ENCODE peak calls at places on chromosome 13, in four cellular contexts. One of them, this sample, is unnamed.

GRCh38 chr13:50200562-50200961 is 185.3 kb downstream of the KCNRG start:
- DNase-seq in K562: no peak
- DNase-seq in WTC11: no peak
- DNase-seq in HepG2: no peak
- DNase-seq in this sample: no peak

GRCh38 chr13:42215578-42216421 is 56.2 kb upstream of the AKAP11 start:
- DNase-seq in K562: peak; percentile 14
- DNase-seq in WTC11: peak; percentile 42
- DNase-seq in HepG2: peak; percentile 10
- DNase-seq in this sample: peak; percentile 40

GRCh38 chr13:30862707-30863106 is 43.4 kb upstream of the MEDAG start:
- DNase-seq in HepG2: no peak
- DNase-seq in WTC11: peak; percentile 22
- DNase-seq in K562: no peak
- DNase-seq in this sample: no peak

GRCh38 chr13:37984357-37984756 is 114.8 kb upstream of the TRPC4 start:
- DNase-seq in WTC11: peak; percentile 36
- DNase-seq in HepG2: peak; percentile 14
- DNase-seq in K562: no peak
- DNase-seq in this sample: no peak

GRCh38 chr13:100129605-100130004 is 40.7 kb downstream of the PCCA start:
- DNase-seq in HepG2: no peak
- DNase-seq in WTC11: no peak
- DNase-seq in K562: no peak
- DNase-seq in this sample: no peak

GRCh38 chr13:71587778-71588177 is 279.2 kb downstream of the DACH1 start:
- DNase-seq in HepG2: no peak
- DNase-seq in K562: no peak
- DNase-seq in WTC11: no peak
- DNase-seq in this sample: no peak

GRCh38 chr13:44739539-44739938 is 163.4 kb upstream of the TSC22D1 start:
- DNase-seq in WTC11: no peak
- DNase-seq in K562: no peak
- DNase-seq in HepG2: no peak
- DNase-seq in this sample: no peak

GRCh38 chr13:41231786-41232185 is 31.6 kb downstream of the MTRF1 start:
- DNase-seq in K562: no peak
- DNase-seq in HepG2: peak; percentile 28
- DNase-seq in WTC11: no peak
- DNase-seq in this sample: no peak

GRCh38 chr13:31168166-31168565 is 6.5 kb upstream of the HSPH1 start:
- DNase-seq in K562: no peak
- DNase-seq in WTC11: no peak
- DNase-seq in HepG2: no peak
- DNase-seq in this sample: no peak

DNA sequence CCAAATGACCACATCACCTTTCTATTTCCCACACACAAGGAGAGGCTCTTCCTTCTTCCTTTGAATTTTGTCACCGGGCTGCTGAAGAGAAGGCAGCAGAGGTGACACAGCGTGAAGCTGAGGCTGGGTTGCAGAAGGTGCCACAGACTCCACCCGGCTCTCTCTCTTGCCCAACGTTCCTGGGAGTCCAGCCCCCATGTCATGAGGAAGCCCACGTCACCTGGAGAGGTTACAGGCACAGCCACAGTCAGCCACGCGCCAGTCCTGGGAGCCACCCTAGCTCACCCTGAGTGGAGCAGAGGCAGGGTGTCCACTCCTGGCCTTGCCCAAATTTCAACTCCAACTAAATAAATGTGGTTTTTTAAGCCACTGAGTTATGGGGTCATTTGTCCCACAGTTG is 4.8 kb upstream of the TMEM255B start:
- DNase-seq in HepG2: no peak
- DNase-seq in WTC11: no peak
- DNase-seq in K562: no peak
- DNase-seq in this sample: no peak
- TF ChIP-seq ELF4 in HepG2: no peak
- TF ChIP-seq ELF4 in WTC11: no peak
- TF ChIP-seq ELF4 in K562: no peak
- TF ChIP-seq ELF4 in this sample: no peak

DNA sequence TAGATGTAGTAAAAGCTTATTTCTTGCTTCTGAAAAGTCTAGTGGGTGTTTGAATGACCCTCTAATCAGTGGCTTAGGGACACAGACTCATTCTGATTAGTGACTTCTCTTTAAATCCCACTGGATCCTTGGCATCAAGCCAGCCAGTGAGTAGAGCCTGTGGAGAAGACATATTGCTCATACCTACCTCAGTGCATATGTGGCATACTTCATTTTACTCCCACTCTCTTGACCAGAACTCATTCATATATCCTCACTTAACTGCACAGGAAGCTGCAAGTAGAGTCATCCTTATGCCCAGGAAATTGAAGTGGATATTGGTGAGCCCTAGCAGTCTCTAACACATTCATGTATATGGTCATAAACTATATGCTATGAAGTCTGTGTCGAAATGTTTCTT is 148.3 kb downstream of the PDS5B start:
- DNase-seq in K562: peak; percentile 5
- DNase-seq in HepG2: no peak
- DNase-seq in WTC11: no peak
- DNase-seq in this sample: peak; percentile 5
- TF ChIP-seq ELF4 in K562: no peak
- TF ChIP-seq ELF4 in HepG2: no peak
- TF ChIP-seq ELF4 in WTC11: no peak
- TF ChIP-seq ELF4 in this sample: no peak

GRCh38 chr13:36088001-36088400 is 43.2 kb downstream of the DCLK1 start:
- DNase-seq in K562: no peak
- DNase-seq in HepG2: no peak
- DNase-seq in WTC11: no peak
- DNase-seq in this sample: no peak

GRCh38 chr13:36086117-36086516 is 45.1 kb downstream of the DCLK1 start:
- DNase-seq in WTC11: peak; percentile 42
- DNase-seq in K562: no peak
- DNase-seq in HepG2: no peak
- DNase-seq in this sample: no peak

GRCh38 chr13:36082396-36082795 is 48.8 kb downstream of the DCLK1 start:
- DNase-seq in HepG2: no peak
- DNase-seq in WTC11: no peak
- DNase-seq in K562: no peak
- DNase-seq in this sample: no peak

GRCh38 chr13:36082806-36083205 is 48.4 kb downstream of the DCLK1 start:
- DNase-seq in WTC11: no peak
- DNase-seq in HepG2: no peak
- DNase-seq in K562: no peak
- DNase-seq in this sample: no peak

GRCh38 chr13:36084131-36084530 is 47.1 kb downstream of the DCLK1 start:
- DNase-seq in HepG2: no peak
- DNase-seq in WTC11: no peak
- DNase-seq in K562: no peak
- DNase-seq in this sample: no peak
- TF ChIP-seq ELF4 in HepG2: no peak
- TF ChIP-seq ELF4 in WTC11: no peak
- TF ChIP-seq ELF4 in K562: no peak
- TF ChIP-seq ELF4 in this sample: no peak

DNA sequence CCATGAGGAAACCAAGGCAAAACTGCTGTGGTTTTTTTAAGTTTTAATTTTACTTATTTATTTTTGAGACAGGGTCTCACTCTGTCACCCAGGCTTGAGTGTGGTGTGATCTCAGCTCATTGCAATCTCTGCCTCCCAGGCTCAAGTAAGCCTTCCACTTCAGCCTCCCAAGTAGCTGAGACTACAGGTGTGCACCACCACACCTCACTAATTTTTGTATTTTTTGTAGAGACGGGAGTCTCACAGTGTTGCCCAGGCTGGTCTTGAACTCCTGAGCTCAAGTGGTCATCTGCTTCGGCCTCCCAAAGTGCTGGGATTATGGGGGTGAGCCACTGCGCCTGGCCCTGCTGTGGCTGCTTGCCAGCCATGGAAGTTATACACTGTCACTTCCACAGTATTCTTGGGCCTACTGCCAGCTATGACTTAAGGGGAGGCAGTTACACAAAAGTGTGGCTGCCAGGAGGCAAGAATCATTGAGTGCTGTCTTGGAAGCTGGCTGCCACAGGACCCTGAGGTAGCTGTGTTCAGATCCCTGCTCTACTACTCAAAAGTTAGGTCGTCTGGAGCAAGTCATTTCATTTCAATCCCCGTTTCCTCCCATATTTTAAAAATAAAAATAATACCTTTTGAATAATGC is 12.7 kb downstream of the FARP1 start:
- DNase-seq in WTC11: no peak
- DNase-seq in HepG2: no peak
- DNase-seq in K562: no peak
- DNase-seq in this sample: no peak
- TF ChIP-seq ELF4 in WTC11: no peak
- TF ChIP-seq ELF4 in HepG2: no peak
- TF ChIP-seq ELF4 in K562: no peak
- TF ChIP-seq ELF4 in this sample: no peak

GRCh38 chr13:112931028-112931934 is 37.7 kb upstream of the MCF2L start:
- DNase-seq in HepG2: peak; percentile 59
- DNase-seq in K562: peak; percentile 60
- DNase-seq in WTC11: peak; percentile 50
- DNase-seq in this sample: peak; percentile 61

GRCh38 chr13:112930192-112930591 is 38.8 kb upstream of the MCF2L start:
- DNase-seq in K562: no peak
- DNase-seq in HepG2: no peak
- DNase-seq in WTC11: no peak
- DNase-seq in this sample: no peak

GRCh38 chr13:112932971-112933370 is 36.0 kb upstream of the MCF2L start:
- DNase-seq in WTC11: no peak
- DNase-seq in K562: no peak
- DNase-seq in HepG2: no peak
- DNase-seq in this sample: no peak

GRCh38 chr13:112933649-112934048 is 35.4 kb upstream of the MCF2L start:
- DNase-seq in HepG2: no peak
- DNase-seq in K562: no peak
- DNase-seq in WTC11: no peak
- DNase-seq in this sample: no peak

DNA sequence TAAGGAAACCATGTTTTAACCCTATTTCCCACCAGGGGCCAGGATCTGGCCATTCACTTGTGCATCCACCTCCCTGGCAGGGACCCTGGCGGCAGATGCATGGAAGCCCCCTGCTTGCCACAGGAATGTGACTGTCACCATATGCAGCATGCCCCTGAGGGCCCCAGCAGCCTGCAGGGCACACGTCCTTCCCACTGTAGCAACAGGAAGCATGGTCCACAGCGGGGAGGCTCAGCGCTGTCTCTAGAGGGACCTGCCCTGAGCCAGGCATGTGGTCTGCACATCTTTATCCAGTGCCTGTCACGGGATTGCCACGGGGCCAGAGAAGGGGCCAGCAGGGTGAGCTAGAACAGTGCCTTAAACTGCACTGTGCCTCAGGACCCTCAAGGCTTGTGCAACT is 34.9 kb upstream of the MCF2L start:
- DNase-seq in HepG2: no peak
- DNase-seq in WTC11: no peak
- DNase-seq in K562: no peak
- DNase-seq in this sample: no peak
- TF ChIP-seq ELF4 in HepG2: no peak
- TF ChIP-seq ELF4 in WTC11: no peak
- TF ChIP-seq ELF4 in K562: no peak
- TF ChIP-seq ELF4 in this sample: no peak

GRCh38 chr13:21175656-21176194 is 627 bp downstream of the SKA3 start:
- DNase-seq in K562: no peak
- DNase-seq in WTC11: no peak
- DNase-seq in HepG2: peak; percentile 6
- DNase-seq in this sample: no peak
- TF ChIP-seq ELF4 in K562: no peak
- TF ChIP-seq ELF4 in WTC11: no peak
- TF ChIP-seq ELF4 in HepG2: no peak
- TF ChIP-seq ELF4 in this sample: no peak

GRCh38 chr13:113124211-113125025 is 1.8 kb downstream of the F10 start:
- DNase-seq in HepG2: no peak
- DNase-seq in WTC11: no peak
- DNase-seq in K562: no peak
- DNase-seq in this sample: no peak

GRCh38 chr13:113121928-113122420 is 625 bp upstream of the F10 start:
- DNase-seq in K562: no peak
- DNase-seq in HepG2: no peak
- DNase-seq in WTC11: no peak
- DNase-seq in this sample: no peak

GRCh38 chr13:113123226-113124150 is 889 bp downstream of the F10 start:
- DNase-seq in K562: peak; percentile 33
- DNase-seq in WTC11: peak; percentile 53
- DNase-seq in HepG2: peak; percentile 52
- DNase-seq in this sample: peak; percentile 12

GRCh38 chr13:113121183-113121927 is 1.2 kb upstream of the F10 start:
- DNase-seq in WTC11: no peak
- DNase-seq in K562: no peak
- DNase-seq in HepG2: no peak
- DNase-seq in this sample: no peak

DNA sequence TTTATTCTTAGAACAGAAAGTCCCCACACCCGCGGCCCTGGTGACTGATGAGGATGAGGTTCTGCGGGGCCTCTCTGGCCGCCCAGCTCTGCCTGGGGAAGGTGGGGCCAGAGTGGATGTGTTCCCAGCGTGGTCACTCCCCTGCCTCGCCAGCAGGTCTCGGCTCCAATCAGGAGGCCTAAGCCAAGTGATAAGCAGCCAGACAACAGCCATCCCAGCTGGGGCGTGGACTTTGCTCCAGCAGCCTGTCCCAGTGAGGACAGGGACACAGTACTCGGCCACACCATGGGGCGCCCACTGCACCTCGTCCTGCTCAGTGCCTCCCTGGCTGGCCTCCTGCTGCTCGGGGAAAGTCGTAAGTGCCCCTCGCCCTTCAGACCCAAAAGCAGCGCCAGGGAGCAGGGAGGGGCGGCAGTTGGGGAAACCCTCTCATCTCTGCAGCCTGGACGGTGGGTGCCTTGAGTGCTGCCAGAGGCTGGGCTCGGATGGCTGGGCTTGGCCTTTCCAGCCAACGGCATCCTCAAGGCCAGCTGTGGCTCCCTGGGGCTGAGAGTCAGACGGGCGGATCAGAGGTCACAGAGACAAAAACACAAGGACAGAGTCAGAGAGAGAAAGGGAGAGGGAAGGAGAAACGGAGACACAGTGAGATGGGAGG is at the start of gene F10:
- DNase-seq in WTC11: peak; percentile 54
- DNase-seq in K562: peak; percentile 65
- DNase-seq in HepG2: peak; percentile 95
- DNase-seq in this sample: no peak
- TF ChIP-seq ELF4 in WTC11: no peak
- TF ChIP-seq ELF4 in K562: no peak
- TF ChIP-seq ELF4 in HepG2: no peak
- TF ChIP-seq ELF4 in this sample: no peak

DNA sequence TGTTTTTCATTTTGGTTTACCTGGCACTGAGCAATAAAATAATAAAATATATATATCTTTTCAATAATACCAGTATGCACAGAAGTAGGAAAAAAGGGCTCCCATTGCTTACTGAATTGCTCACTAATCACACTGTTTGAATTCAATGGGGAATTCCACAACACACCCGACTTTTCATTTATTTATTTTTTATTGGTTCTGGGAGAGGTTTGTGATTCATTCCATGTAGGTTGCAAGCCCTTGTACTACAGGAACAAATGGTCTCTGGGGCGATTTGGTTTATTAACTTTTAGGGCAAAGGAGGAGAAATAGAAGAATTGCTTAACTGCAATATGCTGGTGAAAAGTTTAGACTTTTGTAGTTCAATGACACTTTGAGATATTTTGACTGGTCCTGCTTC is 207.4 kb downstream of the DCT start:
- DNase-seq in WTC11: no peak
- DNase-seq in K562: no peak
- DNase-seq in HepG2: no peak
- DNase-seq in this sample: no peak
- TF ChIP-seq ELF4 in WTC11: no peak
- TF ChIP-seq ELF4 in K562: no peak
- TF ChIP-seq ELF4 in HepG2: no peak
- TF ChIP-seq ELF4 in this sample: no peak

GRCh38 chr13:114128624-114129522 is 3.5 kb downstream of the RASA3 start:
- DNase-seq in K562: peak; percentile 85
- DNase-seq in WTC11: no peak
- DNase-seq in HepG2: no peak
- DNase-seq in this sample: no peak
- TF ChIP-seq ELF4 in K562: no peak
- TF ChIP-seq ELF4 in WTC11: no peak
- TF ChIP-seq ELF4 in HepG2: no peak
- TF ChIP-seq ELF4 in this sample: no peak

This sample was measured in HEK293T.